ENCODE peak calls at places on chromosomes 3 and 15, in five cellular contexts. S, P, F, U and J are unnamed samples.
A peak's percentile ranks its signal among the peaks of the same experiment; 100 is the strongest.

GRCh38 chr3:16239776-16240175 is 25.0 kb downstream of the DPH3 start:
- DNase-seq in S (no peak), P (no peak), F (no peak), U (no peak), J (no peak)

GRCh38 chr3:59079962-59080361 is 30.1 kb upstream of the CFAP20DC start:
- DNase-seq in S (no peak), P (no peak), F (no peak), U (no peak), J (no peak)

GRCh38 chr3:37224879-37225278 is 50.5 kb upstream of the LRRFIP2 start:
- DNase-seq in S (no peak), P (no peak), F (no peak), U (no peak), J (no peak)

GRCh38 chr3:97291901-97292300 is 472.7 kb upstream of the ARL6 start:
- DNase-seq in S (no peak), P (no peak), F (no peak), U (no peak), J (no peak)

GRCh38 chr15:37134699-37135131 is 34.4 kb upstream of the MEIS2 start:
- DNase-seq in S (no peak), P (no peak), F (no peak), U (no peak), J (no peak)

GRCh38 chr3:134485075-134485536 is 679 bp downstream of the ANAPC13 start:
- DNase-seq in S (no peak), P (peak; percentile 44), F (no peak), U (no peak), J (no peak)

GRCh38 chr3:154972951-154973350 is 107.2 kb upstream of the MME start:
- DNase-seq in S (no peak), P (no peak), F (no peak), U (no peak), J (no peak)

GRCh38 chr15:36810656-36811449 is 231.4 kb downstream of the CDIN1 start:
- DNase-seq in S (no peak), P (no peak), F (peak; percentile 8), U (no peak), J (no peak)

GRCh38 chr15:78702609-78703332 is 61.8 kb upstream of the CHRNB4 start:
- DNase-seq in S (no peak), P (no peak), F (no peak), U (no peak), J (peak; percentile 60)

GRCh38 chr15:68682330-68682729 is 103.5 kb downstream of the CORO2B start:
- DNase-seq in S (peak; percentile 18), P (no peak), F (no peak), U (no peak), J (no peak)

GRCh38 chr3:16741103-16741758 is 136.0 kb upstream of the DAZL start:
- DNase-seq in S (peak; percentile 69), P (no peak), F (no peak), U (no peak), J (no peak)

GRCh38 chr15:77503240-77503639 is 82.6 kb downstream of the HMG20A start:
- DNase-seq in S (no peak), P (no peak), F (no peak), U (peak; percentile 23), J (no peak)

GRCh38 chr3:87691109-87691508 is 367.7 kb downstream of the CGGBP1 start:
- DNase-seq in S (no peak), P (no peak), F (no peak), U (no peak), J (no peak)

GRCh38 chr3:134249935-134250716 is 533 bp downstream of the RYK start:
- DNase-seq in S (peak; percentile 74), P (peak; percentile 76), F (no peak), U (peak; percentile 77), J (no peak)

GRCh38 chr3:97670952-97671351 is 93.6 kb upstream of the ARL6 start:
- DNase-seq in S (no peak), P (no peak), F (no peak), U (no peak), J (no peak)

GRCh38 chr15:40441736-40442531 is 1.2 kb downstream of the BAHD1 start:
- DNase-seq in S (no peak), P (peak; percentile 30), F (no peak), U (no peak), J (no peak)

GRCh38 chr3:180612363-180612762 is 10.4 kb downstream of the TTC14 start:
- DNase-seq in S (no peak), P (no peak), F (no peak), U (no peak), J (no peak)

GRCh38 chr3:16048435-16049318 is 125.8 kb upstream of the GALNT15 start:
- DNase-seq in S (peak; percentile 82), P (peak; percentile 50), F (no peak), U (no peak), J (no peak)

GRCh38 chr3:66378256-66378655 is 122.6 kb downstream of the LRIG1 start:
- DNase-seq in S (peak; percentile 62), P (no peak), F (no peak), U (no peak), J (peak; percentile 60)

GRCh38 chr3:183468424-183468823 is 40.0 kb upstream of the MCF2L2 start:
- DNase-seq in S (no peak), P (no peak), F (no peak), U (no peak), J (no peak)

GRCh38 chr3:191901746-191902145 is 440.8 kb downstream of the PYDC2 start:
- DNase-seq in S (no peak), P (no peak), F (no peak), U (no peak), J (no peak)

GRCh38 chr3:134033315-134033996 is 3.7 kb upstream of the SLCO2A1 start:
- DNase-seq in S (peak; percentile 36), P (no peak), F (no peak), U (no peak), J (peak; percentile 87)

GRCh38 chr3:154304116-154304786 is 20.0 kb downstream of the DHX36 start:
- DNase-seq in S (no peak), P (no peak), F (no peak), U (no peak), J (no peak)

GRCh38 chr3:11770477-11771381 is 76.0 kb downstream of the TAMM41 start:
- DNase-seq in S (peak; percentile 75), P (peak; percentile 90), F (no peak), U (peak; percentile 69), J (no peak)

GRCh38 chr3:151330899-151331298 is 1.6 kb upstream of the P2RY13 start:
- DNase-seq in S (no peak), P (no peak), F (no peak), U (no peak), J (no peak)

GRCh38 chr15:41847206-41847605 is 8.6 kb downstream of the PLA2G4B start:
- DNase-seq in S (no peak), P (no peak), F (no peak), U (no peak), J (no peak)

GRCh38 chr3:168134931-168135330 is 39.2 kb upstream of the GOLIM4 start:
- DNase-seq in S (no peak), P (no peak), F (no peak), U (no peak), J (no peak)

GRCh38 chr3:65647369-65647768 is 391.3 kb downstream of the MAGI1 start:
- DNase-seq in S (no peak), P (no peak), F (no peak), U (no peak), J (no peak)

GRCh38 chr15:40108061-40108854 is 421 bp downstream of the BMF start:
- DNase-seq in S (peak; percentile 95), P (peak; percentile 65), F (no peak), U (no peak), J (no peak)

GRCh38 chr3:95289295-95289694 is 1226.4 kb downstream of the NSUN3 start:
- DNase-seq in S (no peak), P (no peak), F (no peak), U (no peak), J (no peak)

GRCh38 chr3:17831366-17831765 is 88.9 kb upstream of the TBC1D5 start:
- DNase-seq in S (no peak), P (no peak), F (no peak), U (no peak), J (no peak)

GRCh38 chr15:77696006-77696631 is 63.4 kb upstream of the LINGO1 start:
- DNase-seq in S (no peak), P (no peak), F (no peak), U (no peak), J (no peak)

GRCh38 chr3:46662771-46663551 is 30.5 kb downstream of the ALS2CL start:
- DNase-seq in S (peak; percentile 68), P (peak; percentile 18), F (no peak), U (peak; percentile 48), J (no peak)

GRCh38 chr3:193852901-193853300 is 259.9 kb downstream of the OPA1 start:
- DNase-seq in S (no peak), P (no peak), F (no peak), U (no peak), J (no peak)

GRCh38 chr15:37773111-37773860 is 161.2 kb upstream of the TMCO5A start:
- DNase-seq in S (no peak), P (no peak), F (no peak), U (no peak), J (no peak)

GRCh38 chr15:96356494-96357455 is 26.3 kb downstream of the NR2F2 start:
- DNase-seq in S (peak; percentile 89), P (peak; percentile 83), F (no peak), U (peak; percentile 96), J (no peak)
- H3K4me1 ChIP-seq in S (peaks cover 44% of the 10 kb centered on the region), P (peaks cover 14% of the 10 kb centered on the region), F (peaks cover 16% of the 10 kb centered on the region), U (peaks cover 1% of the 10 kb centered on the region), J (peaks cover 39% of the 10 kb centered on the region)

GRCh38 chr15:26359855-26360254 is 413.0 kb downstream of the GABRB3 start:
- DNase-seq in S (no peak), P (no peak), F (no peak), U (no peak), J (no peak)
- TF ChIP-seq CTCF in S (no peak), P (no peak), F (no peak), U (no peak), J (no peak)

GRCh38 chr3:98980915-98981596 is 79.6 kb upstream of the DCBLD2 start:
- DNase-seq in S (no peak), P (no peak), F (no peak), U (no peak), J (no peak)

GRCh38 chr3:98978068-98978811 is 76.7 kb upstream of the DCBLD2 start:
- DNase-seq in S (no peak), P (no peak), F (no peak), U (no peak), J (no peak)

GRCh38 chr3:98979296-98979695 is 77.8 kb upstream of the DCBLD2 start:
- DNase-seq in S (no peak), P (no peak), F (no peak), U (no peak), J (no peak)

GRCh38 chr3:98974442-98974841 is 72.9 kb upstream of the DCBLD2 start:
- DNase-seq in S (no peak), P (no peak), F (no peak), U (no peak), J (no peak)

GRCh38 chr3:98977520-98977919 is 76.0 kb upstream of the DCBLD2 start:
- DNase-seq in S (no peak), P (no peak), F (no peak), U (no peak), J (no peak)
- TF ChIP-seq POLR2AphosphoS5 in S (no peak), P (no peak), F (no peak), U (no peak), J (no peak)

DNA sequence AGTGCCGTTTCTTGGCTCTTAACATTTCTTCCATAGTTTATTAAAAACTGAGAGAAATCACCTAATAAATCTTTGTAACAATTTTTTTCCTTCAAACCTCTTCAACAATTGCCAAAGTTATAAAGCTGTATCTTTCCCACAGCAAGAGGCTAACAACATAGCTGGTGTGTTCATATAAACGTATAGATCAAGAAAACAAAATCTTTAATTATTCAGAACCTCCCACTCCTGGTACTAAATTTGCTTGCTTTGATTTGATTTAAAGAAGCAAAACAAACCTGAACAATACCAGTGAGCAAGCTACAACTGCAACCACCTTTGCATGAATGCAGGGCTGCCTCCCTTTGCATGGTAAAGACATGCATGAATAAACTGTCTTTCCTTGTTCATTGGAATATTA is 234.8 kb upstream of the STT3B start:
- DNase-seq in S (no peak), P (no peak), F (no peak), U (no peak), J (no peak)
- H3K4me1 ChIP-seq in S (no peaks in the 10 kb centered on the region), P (no peaks in the 10 kb centered on the region), F (no peaks in the 10 kb centered on the region), U (peaks cover 4% of the 10 kb centered on the region), J (no peaks in the 10 kb centered on the region)